ENCODE peak calls at places on chromosome X, in six cellular contexts. One of them, this sample, is unnamed.

GRCh38 chrX:73561791-73562190 is 1.2 kb upstream of the CHIC1 start:
- DNase-seq in choroid plexus epithelial cell: peak
- DNase-seq in germinal center: no peak
- DNase-seq in KG1: no peak
- DNase-seq in mesenchymal stem cell: no peak
- DNase-seq in Ammon's horn: no peak
- DNase-seq in this sample: no peak

GRCh38 chrX:132810964-132811712 is 147.3 kb downstream of the HS6ST2 start:
- DNase-seq in choroid plexus epithelial cell: no peak
- DNase-seq in germinal center: no peak
- DNase-seq in KG1: no peak
- DNase-seq in mesenchymal stem cell: no peak
- DNase-seq in Ammon's horn: no peak
- DNase-seq in this sample: no peak

GRCh38 chrX:24485976-24486680 is 21.0 kb downstream of the PDK3 start:
- DNase-seq in choroid plexus epithelial cell: no peak
- DNase-seq in germinal center: no peak
- DNase-seq in KG1: no peak
- DNase-seq in mesenchymal stem cell: no peak
- DNase-seq in Ammon's horn: no peak
- DNase-seq in this sample: no peak

GRCh38 chrX:71171110-71171801 is 26.6 kb downstream of the NLGN3 start:
- DNase-seq in choroid plexus epithelial cell: no peak
- DNase-seq in germinal center: no peak
- DNase-seq in KG1: no peak
- DNase-seq in mesenchymal stem cell: no peak
- DNase-seq in Ammon's horn: no peak
- DNase-seq in this sample: peak

GRCh38 chrX:154734101-154734781 is 16.6 kb downstream of the GAB3 start:
- DNase-seq in choroid plexus epithelial cell: peak
- DNase-seq in germinal center: no peak
- DNase-seq in KG1: peak
- DNase-seq in mesenchymal stem cell: peak
- DNase-seq in Ammon's horn: peak
- DNase-seq in this sample: peak

GRCh38 chrX:132068405-132068804 is 45.3 kb downstream of the STK26 start:
- DNase-seq in choroid plexus epithelial cell: no peak
- DNase-seq in germinal center: no peak
- DNase-seq in KG1: no peak
- DNase-seq in mesenchymal stem cell: no peak
- DNase-seq in Ammon's horn: no peak
- DNase-seq in this sample: no peak

GRCh38 chrX:5810636-5811035 is 418.0 kb downstream of the NLGN4X start:
- DNase-seq in choroid plexus epithelial cell: no peak
- DNase-seq in germinal center: no peak
- DNase-seq in KG1: no peak
- DNase-seq in mesenchymal stem cell: peak
- DNase-seq in Ammon's horn: no peak
- DNase-seq in this sample: no peak

GRCh38 chrX:37542791-37543190 is 28.7 kb upstream of the LANCL3 start:
- DNase-seq in choroid plexus epithelial cell: no peak
- DNase-seq in germinal center: no peak
- DNase-seq in KG1: no peak
- DNase-seq in mesenchymal stem cell: no peak
- DNase-seq in Ammon's horn: no peak
- DNase-seq in this sample: no peak

GRCh38 chrX:15882704-15883539 is 28.3 kb upstream of the AP1S2 start:
- DNase-seq in choroid plexus epithelial cell: peak
- DNase-seq in germinal center: no peak
- DNase-seq in KG1: no peak
- DNase-seq in mesenchymal stem cell: peak
- DNase-seq in Ammon's horn: no peak
- DNase-seq in this sample: peak

GRCh38 chrX:103428525-103428924 is 52.2 kb downstream of the BEX3 start:
- DNase-seq in choroid plexus epithelial cell: no peak
- DNase-seq in germinal center: no peak
- DNase-seq in KG1: no peak
- DNase-seq in mesenchymal stem cell: no peak
- DNase-seq in Ammon's horn: no peak
- DNase-seq in this sample: no peak

GRCh38 chrX:39613997-39614679 is 483.6 kb downstream of the BCOR start:
- DNase-seq in choroid plexus epithelial cell: no peak
- DNase-seq in germinal center: no peak
- DNase-seq in KG1: no peak
- DNase-seq in mesenchymal stem cell: no peak
- DNase-seq in Ammon's horn: no peak
- DNase-seq in this sample: no peak

GRCh38 chrX:14864626-14865025 is 8.2 kb downstream of the FANCB start:
- DNase-seq in choroid plexus epithelial cell: peak
- DNase-seq in germinal center: no peak
- DNase-seq in KG1: no peak
- DNase-seq in mesenchymal stem cell: peak
- DNase-seq in Ammon's horn: no peak
- DNase-seq in this sample: no peak

GRCh38 chrX:2967998-2968909 is 38.1 kb upstream of the ARSH start:
- DNase-seq in choroid plexus epithelial cell: peak
- DNase-seq in germinal center: no peak
- DNase-seq in KG1: no peak
- DNase-seq in mesenchymal stem cell: no peak
- DNase-seq in Ammon's horn: peak
- DNase-seq in this sample: no peak

GRCh38 chrX:134599173-134599914 is 58.9 kb downstream of the PLAC1 start:
- DNase-seq in choroid plexus epithelial cell: peak
- DNase-seq in germinal center: no peak
- DNase-seq in KG1: no peak
- DNase-seq in mesenchymal stem cell: peak
- DNase-seq in Ammon's horn: no peak
- DNase-seq in this sample: no peak

GRCh38 chrX:96474357-96475125 is 210.1 kb upstream of the DIAPH2 start:
- DNase-seq in choroid plexus epithelial cell: peak
- DNase-seq in germinal center: no peak
- DNase-seq in KG1: no peak
- DNase-seq in mesenchymal stem cell: no peak
- DNase-seq in Ammon's horn: no peak
- DNase-seq in this sample: no peak

GRCh38 chrX:37302569-37302968 is 46.6 kb upstream of the PRRG1 start:
- DNase-seq in choroid plexus epithelial cell: peak
- DNase-seq in germinal center: no peak
- DNase-seq in KG1: no peak
- DNase-seq in mesenchymal stem cell: peak
- DNase-seq in Ammon's horn: peak
- DNase-seq in this sample: no peak

GRCh38 chrX:69313622-69314290 is 148.5 kb upstream of the PJA1 start:
- DNase-seq in choroid plexus epithelial cell: no peak
- DNase-seq in germinal center: no peak
- DNase-seq in KG1: no peak
- DNase-seq in mesenchymal stem cell: no peak
- DNase-seq in Ammon's horn: no peak
- DNase-seq in this sample: no peak

GRCh38 chrX:125651426-125651825 is 331.8 kb downstream of the TEX13C start:
- DNase-seq in choroid plexus epithelial cell: no peak
- DNase-seq in germinal center: no peak
- DNase-seq in KG1: no peak
- DNase-seq in mesenchymal stem cell: no peak
- DNase-seq in Ammon's horn: no peak
- DNase-seq in this sample: no peak

GRCh38 chrX:53251307-53251706 is 26.3 kb upstream of the KDM5C start:
- DNase-seq in choroid plexus epithelial cell: no peak
- DNase-seq in germinal center: no peak
- DNase-seq in KG1: no peak
- DNase-seq in mesenchymal stem cell: peak
- DNase-seq in Ammon's horn: no peak
- DNase-seq in this sample: no peak

GRCh38 chrX:49879656-49880277 is 483 bp downstream of the USP27X start:
- DNase-seq in choroid plexus epithelial cell: peak
- DNase-seq in germinal center: peak
- DNase-seq in KG1: no peak
- DNase-seq in mesenchymal stem cell: peak
- DNase-seq in Ammon's horn: peak
- DNase-seq in this sample: no peak

GRCh38 chrX:71492086-71493065 is 40.5 kb upstream of the OGT start:
- DNase-seq in choroid plexus epithelial cell: no peak
- DNase-seq in germinal center: peak
- DNase-seq in KG1: no peak
- DNase-seq in mesenchymal stem cell: no peak
- DNase-seq in Ammon's horn: peak
- DNase-seq in this sample: no peak

GRCh38 chrX:134019567-134020206 is 34.3 kb upstream of the GPC3 start:
- DNase-seq in choroid plexus epithelial cell: no peak
- DNase-seq in germinal center: no peak
- DNase-seq in KG1: no peak
- DNase-seq in mesenchymal stem cell: no peak
- DNase-seq in Ammon's horn: no peak
- DNase-seq in this sample: no peak

GRCh38 chrX:40167240-40168182 is 69.8 kb upstream of the BCOR start:
- DNase-seq in choroid plexus epithelial cell: no peak
- DNase-seq in germinal center: no peak
- DNase-seq in KG1: no peak
- DNase-seq in mesenchymal stem cell: peak
- DNase-seq in Ammon's horn: no peak
- DNase-seq in this sample: no peak

GRCh38 chrX:10017866-10018265 is 50.7 kb downstream of the CLDN34 start:
- DNase-seq in choroid plexus epithelial cell: peak
- DNase-seq in germinal center: no peak
- DNase-seq in KG1: no peak
- DNase-seq in mesenchymal stem cell: peak
- DNase-seq in Ammon's horn: no peak
- DNase-seq in this sample: no peak

GRCh38 chrX:139881572-139881971 is 51.3 kb downstream of the ATP11C start:
- DNase-seq in choroid plexus epithelial cell: peak
- DNase-seq in germinal center: no peak
- DNase-seq in KG1: no peak
- DNase-seq in mesenchymal stem cell: peak
- DNase-seq in Ammon's horn: no peak
- DNase-seq in this sample: no peak

GRCh38 chrX:132489256-132490085 is 633 bp upstream of the MBNL3 start:
- DNase-seq in choroid plexus epithelial cell: peak
- DNase-seq in germinal center: peak
- DNase-seq in KG1: peak
- DNase-seq in mesenchymal stem cell: peak
- DNase-seq in Ammon's horn: peak
- DNase-seq in this sample: peak

GRCh38 chrX:154762529-154763296 is at the start of gene DKC1:
- DNase-seq in choroid plexus epithelial cell: peak
- DNase-seq in germinal center: peak
- DNase-seq in KG1: peak
- DNase-seq in mesenchymal stem cell: peak
- DNase-seq in Ammon's horn: peak
- DNase-seq in this sample: peak

GRCh38 chrX:45714864-45715263 is 514.2 kb upstream of the DIPK2B start:
- DNase-seq in choroid plexus epithelial cell: peak
- DNase-seq in germinal center: no peak
- DNase-seq in KG1: no peak
- DNase-seq in mesenchymal stem cell: peak
- DNase-seq in Ammon's horn: peak
- DNase-seq in this sample: peak

GRCh38 chrX:46376246-46376885 is 168.9 kb downstream of the ZNF674 start:
- DNase-seq in choroid plexus epithelial cell: peak
- DNase-seq in germinal center: no peak
- DNase-seq in KG1: no peak
- DNase-seq in mesenchymal stem cell: peak
- DNase-seq in Ammon's horn: peak
- DNase-seq in this sample: peak

GRCh38 chrX:150032742-150033141 is 94.5 kb upstream of the EOLA2 start:
- DNase-seq in choroid plexus epithelial cell: peak
- DNase-seq in germinal center: no peak
- DNase-seq in KG1: no peak
- DNase-seq in mesenchymal stem cell: peak
- DNase-seq in Ammon's horn: no peak
- DNase-seq in this sample: no peak

This sample was measured in AML-193.